ENCODE peak calls at places on chromosome 1, in four cellular contexts. M is heart right ventricle, R is mammary epithelial cell, Z is cardiac muscle cell. E is an unnamed sample. For H3K36me3, the result is how much of the 10 kb centered on the place peaks cover.

GRCh38 chr1:211469113-211469512 is 22.8 kb downstream of the RD3 start:
- DNase-seq in M (no peak), R (no peak), Z (no peak), E (no peak)

GRCh38 chr1:234963180-234963903 is 165.3 kb downstream of the TOMM20 start:
- DNase-seq in M (peak), R (no peak), Z (no peak), E (peak)

GRCh38 chr1:24949331-24949881 is 19.3 kb upstream of the RUNX3 start:
- DNase-seq in M (no peak), R (peak), Z (no peak), E (no peak)

GRCh38 chr1:26234644-26235384 is 814 bp downstream of the CEP85 start:
- DNase-seq in M (no peak), R (peak), Z (peak), E (no peak)

GRCh38 chr1:245969274-245969673 is 537.8 kb downstream of the SMYD3 start:
- DNase-seq in M (no peak), R (peak), Z (no peak), E (no peak)

GRCh38 chr1:231236131-231236571 is 4.9 kb upstream of the GNPAT start:
- DNase-seq in M (no peak), R (no peak), Z (no peak), E (no peak)

GRCh38 chr1:19045898-19046889 is 89.7 kb upstream of the IFFO2 start:
- DNase-seq in M (no peak), R (no peak), Z (no peak), E (no peak)

GRCh38 chr1:167469280-167469965 is 48.9 kb downstream of the CD247 start:
- DNase-seq in M (no peak), R (no peak), Z (no peak), E (no peak)

GRCh38 chr1:80731241-80731894 is 1069.4 kb upstream of the ADGRL2 start:
- DNase-seq in M (peak), R (peak), Z (no peak), E (no peak)

GRCh38 chr1:63968663-63969460 is 195.0 kb downstream of the ROR1 start:
- DNase-seq in M (peak), R (no peak), Z (no peak), E (no peak)

GRCh38 chr1:27503033-27503432 is 13.1 kb upstream of the WASF2 start:
- DNase-seq in M (no peak), R (no peak), Z (no peak), E (no peak)

GRCh38 chr1:45477646-45478045 is 13.3 kb downstream of the TESK2 start:
- DNase-seq in M (no peak), R (no peak), Z (no peak), E (no peak)

GRCh38 chr1:165070675-165071074 is 285.8 kb downstream of the LMX1A start:
- DNase-seq in M (no peak), R (no peak), Z (no peak), E (no peak)

GRCh38 chr1:108121361-108122143 is 78.6 kb downstream of the SLC25A24 start:
- DNase-seq in M (peak), R (no peak), Z (no peak), E (no peak)

GRCh38 chr1:147073062-147073432 is 99.2 kb downstream of the PRKAB2 start:
- DNase-seq in M (no peak), R (no peak), Z (no peak), E (no peak)

GRCh38 chr1:110433803-110434202 is 17.1 kb upstream of the PROK1 start:
- DNase-seq in M (peak), R (peak), Z (peak), E (peak)

GRCh38 chr1:154352581-154353459 is 27.5 kb downstream of the ATP8B2 start:
- DNase-seq in M (peak), R (peak), Z (peak), E (peak)

GRCh38 chr1:221783936-221784335 is 42.0 kb upstream of the DUSP10 start:
- DNase-seq in M (no peak), R (no peak), Z (no peak), E (no peak)
- H3K27ac ChIP-seq in M (no peak), R (no peak), Z (no peak), E (no peak)

GRCh38 chr1:174072546-174072945 is 50.4 kb upstream of the RC3H1 start:
- DNase-seq in M (no peak), R (no peak), Z (no peak), E (no peak)

GRCh38 chr1:174074757-174075156 is 52.6 kb upstream of the RC3H1 start:
- DNase-seq in M (no peak), R (no peak), Z (no peak), E (no peak)

GRCh38 chr1:174075245-174075692 is 53.1 kb upstream of the RC3H1 start:
- DNase-seq in M (no peak), R (no peak), Z (no peak), E (no peak)

GRCh38 chr1:174068000-174068399 is 45.8 kb upstream of the RC3H1 start:
- DNase-seq in M (no peak), R (peak), Z (peak), E (no peak)

GRCh38 chr1:174070614-174071013 is 48.5 kb upstream of the RC3H1 start:
- DNase-seq in M (no peak), R (no peak), Z (no peak), E (no peak)
- H3K36me3 ChIP-seq in M (under half), R (under half), Z (under half), E (under half)

DNA sequence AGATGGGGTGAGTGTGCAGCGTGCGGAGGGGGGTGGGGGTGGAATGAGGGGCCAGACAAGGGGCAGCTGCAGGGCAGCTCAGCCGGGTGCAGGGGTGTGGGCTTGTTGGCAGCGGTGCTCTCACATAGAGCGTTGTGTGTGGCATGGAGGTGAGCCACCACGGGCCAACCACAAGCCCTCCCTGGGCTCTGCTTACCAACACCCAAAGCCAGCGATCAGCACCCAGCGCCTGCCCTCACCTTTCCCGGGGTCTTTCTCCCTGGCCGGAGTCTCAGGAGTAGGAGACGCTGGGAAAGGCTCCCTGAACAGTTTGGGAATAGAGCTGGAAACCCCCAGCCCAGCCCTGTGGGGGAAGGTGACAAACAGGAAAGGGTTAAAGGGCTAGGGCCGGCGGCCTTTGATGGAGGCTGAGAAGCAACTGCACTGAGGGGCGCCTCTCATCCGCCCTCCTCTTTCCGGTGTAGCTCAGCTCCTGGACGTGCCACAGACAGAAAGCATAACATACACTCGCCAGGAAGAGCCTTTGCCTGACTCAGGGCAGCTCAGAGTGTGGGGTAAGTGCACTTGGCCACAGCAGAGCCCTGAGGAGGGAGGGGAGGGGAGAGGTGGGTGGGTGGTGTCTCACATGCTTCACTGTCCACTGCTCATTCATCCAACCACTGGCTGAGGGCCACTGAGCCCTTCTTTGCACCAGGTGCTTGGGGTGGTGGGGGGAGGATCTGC is 577 bp downstream of the IKBKE start:
- DNase-seq in M (no peak), R (peak), Z (peak), E (peak)
- H3K27ac ChIP-seq in M (no peak), R (peak), Z (peak), E (peak)

GRCh38 chr1:236877661-236878060 is 82.6 kb downstream of the MTR start:
- DNase-seq in M (no peak), R (no peak), Z (no peak), E (no peak)

GRCh38 chr1:236875975-236876374 is 80.9 kb downstream of the MTR start:
- DNase-seq in M (no peak), R (no peak), Z (no peak), E (no peak)

GRCh38 chr1:236880209-236880608 is 85.1 kb downstream of the MTR start:
- DNase-seq in M (peak), R (no peak), Z (peak), E (no peak)
- H3K36me3 ChIP-seq in M (under half), R (under half), Z (under half), E (under half)

GRCh38 chr1:76148460-76148859 is 73.9 kb downstream of the ST6GALNAC3 start:
- DNase-seq in M (no peak), R (no peak), Z (no peak), E (no peak)
- H3K27ac ChIP-seq in M (no peak), R (no peak), Z (no peak), E (no peak)

GRCh38 chr1:228288536-228289238 is 80.8 kb downstream of the OBSCN start:
- DNase-seq in M (no peak), R (no peak), Z (no peak), E (no peak)

GRCh38 chr1:228286505-228287417 is 78.9 kb downstream of the OBSCN start:
- DNase-seq in M (peak), R (no peak), Z (no peak), E (no peak)

GRCh38 chr1:228289239-228289849 is 81.5 kb downstream of the OBSCN start:
- DNase-seq in M (peak), R (no peak), Z (no peak), E (no peak)

GRCh38 chr1:228285661-228286504 is 78.0 kb downstream of the OBSCN start:
- DNase-seq in M (no peak), R (no peak), Z (no peak), E (no peak)

DNA sequence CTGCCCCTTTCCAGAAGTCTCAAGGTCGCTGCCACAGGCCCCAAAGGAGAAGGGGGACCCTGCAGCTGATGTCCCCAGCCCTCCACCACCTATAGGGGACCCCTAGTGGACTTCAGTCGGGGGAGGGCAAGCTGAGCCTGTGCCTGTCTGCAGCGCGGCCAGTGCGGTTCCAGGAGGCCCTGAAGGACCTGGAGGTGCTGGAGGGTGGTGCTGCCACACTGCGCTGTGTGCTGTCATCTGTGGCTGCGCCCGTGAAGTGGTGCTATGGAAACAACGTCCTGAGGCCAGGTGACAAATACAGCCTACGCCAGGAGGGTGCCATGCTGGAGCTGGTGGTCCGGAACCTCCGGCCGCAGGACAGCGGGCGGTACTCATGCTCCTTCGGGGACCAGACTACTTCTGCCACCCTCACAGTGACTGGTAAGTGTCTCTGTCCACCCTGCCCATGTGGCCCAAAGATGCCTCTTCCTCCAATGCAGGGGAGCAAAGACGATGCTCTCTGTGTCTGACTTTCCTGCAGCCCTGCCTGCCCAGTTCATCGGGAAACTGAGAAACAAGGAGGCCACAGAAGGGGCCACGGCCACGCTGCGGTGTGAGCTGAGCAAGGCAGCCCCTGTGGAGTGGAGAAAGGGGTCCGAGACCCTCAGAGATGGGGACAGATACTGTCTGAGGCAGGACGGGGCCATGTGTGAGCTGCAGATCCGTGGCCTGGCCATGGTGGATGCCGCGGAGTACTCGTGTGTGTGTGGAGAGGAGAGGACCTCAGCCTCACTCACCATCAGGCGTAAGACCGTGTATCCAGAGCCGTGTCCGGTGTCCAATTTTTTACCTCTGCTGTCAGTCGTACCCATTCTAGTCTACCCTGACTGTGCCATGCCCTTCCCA is 79.9 kb downstream of the OBSCN start:
- DNase-seq in M (no peak), R (no peak), Z (no peak), E (no peak)
- H3K36me3 ChIP-seq in M (under half), R (under half), Z (half or more), E (half or more)

DNA sequence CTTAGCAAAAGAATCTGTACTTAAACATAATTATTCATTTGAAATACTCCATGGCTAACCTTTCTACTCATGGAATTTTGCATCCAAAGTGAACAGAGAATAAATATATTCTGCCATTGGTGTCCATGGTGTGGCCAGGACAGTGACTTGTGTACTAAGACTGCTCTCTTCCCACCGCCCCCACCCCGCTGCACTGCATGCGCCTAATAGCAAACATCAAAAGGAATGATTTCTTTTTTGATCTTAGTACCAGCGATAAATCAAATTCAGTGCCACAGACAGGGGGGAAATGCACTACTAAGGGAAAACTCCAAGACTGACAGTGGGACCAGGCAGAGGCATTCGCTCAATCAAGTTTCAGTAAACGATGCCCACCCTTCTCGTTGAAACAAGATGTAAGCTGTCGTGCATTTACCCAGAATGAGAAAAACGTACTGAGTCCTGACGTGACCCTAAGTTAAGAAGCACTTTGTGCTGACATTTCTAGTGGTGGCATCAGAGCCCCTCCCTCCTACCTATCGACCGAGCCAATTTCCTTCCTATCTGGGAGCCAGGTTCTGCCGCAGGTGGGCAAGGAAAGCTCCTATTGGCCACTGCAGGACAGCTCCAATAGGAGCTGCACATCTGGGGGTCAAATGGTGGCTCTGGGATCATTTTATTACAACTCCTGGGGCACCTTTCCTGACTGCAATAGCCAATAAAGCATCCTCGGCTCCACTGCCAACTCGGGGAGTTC is 12.5 kb downstream of the ESRRG start:
- DNase-seq in M (peak), R (no peak), Z (no peak), E (no peak)
- H3K27ac ChIP-seq in M (no peak), R (no peak), Z (peak), E (peak)

E was measured in right atrium auricular region.